ENCODE peak calls at places on chromosomes 13 and 19, in five cellular contexts. V, P, Q, S and T are unnamed samples.
A peak's percentile ranks its signal among the peaks of the same experiment; 100 is the strongest.

GRCh38 chr19:3365447-3366103 is 808 bp upstream of the NFIC start:
- DNase-seq in V (no peak), P (no peak), Q (peak; percentile 54), S (peak; percentile 84), T (peak; percentile 58)

GRCh38 chr19:46513461-46514236 is 18.0 kb upstream of the PNMA8B start:
- DNase-seq in V (no peak), P (peak; percentile 80), Q (peak; percentile 87), S (peak; percentile 89), T (peak; percentile 34)

GRCh38 chr19:11284535-11284934 is 11.4 kb upstream of the TSPAN16 start:
- DNase-seq in V (no peak), P (no peak), Q (no peak), S (no peak), T (no peak)

GRCh38 chr19:49882643-49883042 is 5.1 kb downstream of the TBC1D17 start:
- DNase-seq in V (no peak), P (no peak), Q (no peak), S (no peak), T (no peak)

GRCh38 chr19:51546650-51547396 is 15.4 kb upstream of the SIGLEC6 start:
- DNase-seq in V (no peak), P (no peak), Q (no peak), S (no peak), T (peak; percentile 37)

GRCh38 chr13:46683879-46684278 is 113.1 kb downstream of the ESD start:
- DNase-seq in V (no peak), P (no peak), Q (no peak), S (no peak), T (no peak)

GRCh38 chr19:37635076-37636056 is 19.9 kb downstream of the ZFP30 start:
- DNase-seq in V (no peak), P (no peak), Q (no peak), S (no peak), T (no peak)

GRCh38 chr13:99907038-99907437 is 64.5 kb downstream of the ZIC5 start:
- DNase-seq in V (no peak), P (no peak), Q (no peak), S (no peak), T (no peak)

GRCh38 chr13:86986448-86986847 is 684.7 kb upstream of the SLITRK5 start:
- DNase-seq in V (no peak), P (no peak), Q (no peak), S (no peak), T (no peak)